ENCODE peak calls at places on chromosomes 3 and 15, in nine cellular contexts. Q is right lobe of liver; G is coronary artery; F is fibroblast of lung; A is mammary epithelial cell; T is GM23248; R is naive thymus-derived CD4-positive, alpha-beta T cell; C is breast epithelium; X is upper lobe of right lung. M is an unnamed sample.

GRCh38 chr15:42394131-42394530 is 34.8 kb downstream of the CAPN3 start:
- DNase-seq in Q (no peak), G (no peak), F (no peak), A (no peak), T (no peak), R (no peak), C (no peak), X (no peak), M (no peak)

GRCh38 chr3:79038636-79039035 is 729.2 kb downstream of the ROBO1 start:
- DNase-seq in Q (no peak), G (no peak), F (no peak), A (no peak), T (peak), R (no peak), C (no peak), X (no peak), M (no peak)

GRCh38 chr3:98532275-98532637 is 478 bp downstream of the GPR15 start:
- DNase-seq in Q (no peak), G (no peak), F (no peak), A (no peak), T (no peak), R (no peak), C (no peak), X (no peak), M (no peak)

GRCh38 chr3:172321035-172321434 is 127.2 kb downstream of the GHSR start:
- DNase-seq in Q (no peak), G (no peak), F (no peak), A (no peak), T (peak), R (no peak), C (no peak), X (no peak), M (no peak)

GRCh38 chr15:40445411-40446055 is 4.8 kb downstream of the BAHD1 start:
- DNase-seq in Q (no peak), G (no peak), F (peak), A (no peak), T (peak), R (no peak), C (peak), X (no peak), M (no peak)

GRCh38 chr15:59186501-59186900 is 20.1 kb upstream of the LDHAL6B start:
- DNase-seq in Q (no peak), G (no peak), F (peak), A (no peak), T (peak), R (no peak), C (no peak), X (no peak), M (peak)

GRCh38 chr3:20051123-20051806 is 11.0 kb downstream of the KAT2B start:
- DNase-seq in Q (no peak), G (no peak), F (no peak), A (no peak), T (no peak), R (no peak), C (no peak), X (no peak), M (no peak)

GRCh38 chr3:57952208-57952631 is 56.0 kb upstream of the FLNB start:
- DNase-seq in Q (no peak), G (no peak), F (peak), A (peak), T (peak), R (no peak), C (peak), X (peak), M (no peak)

GRCh38 chr3:151169700-151170224 is 33.3 kb downstream of the GPR171 start:
- DNase-seq in Q (no peak), G (no peak), F (peak), A (peak), T (peak), R (no peak), C (no peak), X (peak), M (no peak)

GRCh38 chr3:196793224-196793623 is 53.6 kb downstream of the PAK2 start:
- DNase-seq in Q (no peak), G (no peak), F (peak), A (peak), T (peak), R (no peak), C (no peak), X (no peak), M (peak)

GRCh38 chr15:72796515-72797337 is 13.2 kb upstream of the ADPGK start:
- DNase-seq in Q (peak), G (no peak), F (peak), A (no peak), T (peak), R (peak), C (no peak), X (peak), M (no peak)

GRCh38 chr3:52210550-52211046 is 12.6 kb downstream of the ALAS1 start:
- DNase-seq in Q (peak), G (no peak), F (no peak), A (no peak), T (peak), R (no peak), C (no peak), X (no peak), M (no peak)

GRCh38 chr3:185582871-185583270 is 3.2 kb upstream of the SENP2 start:
- DNase-seq in Q (no peak), G (no peak), F (no peak), A (no peak), T (no peak), R (no peak), C (no peak), X (no peak), M (no peak)

GRCh38 chr3:114528517-114528916 is 234.7 kb downstream of the TIGIT start:
- DNase-seq in Q (no peak), G (no peak), F (no peak), A (no peak), T (no peak), R (no peak), C (no peak), X (no peak), M (no peak)

GRCh38 chr3:157107037-157107436 is 52.9 kb downstream of the CCNL1 start:
- DNase-seq in Q (no peak), G (no peak), F (no peak), A (no peak), T (no peak), R (no peak), C (no peak), X (no peak), M (no peak)

GRCh38 chr3:117666827-117667226 is 957.2 kb downstream of the TUSC7 start:
- DNase-seq in Q (no peak), G (no peak), F (no peak), A (no peak), T (no peak), R (no peak), C (no peak), X (no peak), M (no peak)

GRCh38 chr3:69761896-69762789 is 22.9 kb downstream of the MITF start:
- DNase-seq in Q (no peak), G (no peak), F (peak), A (peak), T (peak), R (no peak), C (no peak), X (no peak), M (no peak)

GRCh38 chr3:36394176-36394575 is 13.9 kb downstream of the STAC start:
- DNase-seq in Q (no peak), G (no peak), F (peak), A (peak), T (peak), R (no peak), C (no peak), X (no peak), M (no peak)

GRCh38 chr3:27253831-27254230 is 115.4 kb downstream of the NEK10 start:
- DNase-seq in Q (peak), G (no peak), F (peak), A (peak), T (peak), R (no peak), C (peak), X (peak), M (no peak)

GRCh38 chr15:41992151-41992802 is 19.9 kb upstream of the EHD4 start:
- DNase-seq in Q (no peak), G (no peak), F (no peak), A (no peak), T (no peak), R (no peak), C (no peak), X (peak), M (peak)

GRCh38 chr3:69558912-69559311 is 173.0 kb upstream of the FRMD4B start:
- DNase-seq in Q (peak), G (no peak), F (no peak), A (peak), T (peak), R (no peak), C (peak), X (no peak), M (no peak)

GRCh38 chr3:108093021-108093420 is 2.2 kb upstream of the CD47 start:
- DNase-seq in Q (no peak), G (no peak), F (no peak), A (no peak), T (no peak), R (peak), C (no peak), X (no peak), M (no peak)

GRCh38 chr3:108090701-108091497 is at the start of gene CD47:
- DNase-seq in Q (peak), G (peak), F (peak), A (peak), T (peak), R (peak), C (peak), X (peak), M (peak)

GRCh38 chr3:108090066-108090700 is 648 bp downstream of the CD47 start:
- DNase-seq in Q (peak), G (peak), F (peak), A (peak), T (peak), R (peak), C (no peak), X (no peak), M (no peak)

GRCh38 chr3:108092556-108092955 is 1.7 kb upstream of the CD47 start:
- DNase-seq in Q (no peak), G (no peak), F (no peak), A (no peak), T (no peak), R (no peak), C (no peak), X (no peak), M (no peak)

DNA sequence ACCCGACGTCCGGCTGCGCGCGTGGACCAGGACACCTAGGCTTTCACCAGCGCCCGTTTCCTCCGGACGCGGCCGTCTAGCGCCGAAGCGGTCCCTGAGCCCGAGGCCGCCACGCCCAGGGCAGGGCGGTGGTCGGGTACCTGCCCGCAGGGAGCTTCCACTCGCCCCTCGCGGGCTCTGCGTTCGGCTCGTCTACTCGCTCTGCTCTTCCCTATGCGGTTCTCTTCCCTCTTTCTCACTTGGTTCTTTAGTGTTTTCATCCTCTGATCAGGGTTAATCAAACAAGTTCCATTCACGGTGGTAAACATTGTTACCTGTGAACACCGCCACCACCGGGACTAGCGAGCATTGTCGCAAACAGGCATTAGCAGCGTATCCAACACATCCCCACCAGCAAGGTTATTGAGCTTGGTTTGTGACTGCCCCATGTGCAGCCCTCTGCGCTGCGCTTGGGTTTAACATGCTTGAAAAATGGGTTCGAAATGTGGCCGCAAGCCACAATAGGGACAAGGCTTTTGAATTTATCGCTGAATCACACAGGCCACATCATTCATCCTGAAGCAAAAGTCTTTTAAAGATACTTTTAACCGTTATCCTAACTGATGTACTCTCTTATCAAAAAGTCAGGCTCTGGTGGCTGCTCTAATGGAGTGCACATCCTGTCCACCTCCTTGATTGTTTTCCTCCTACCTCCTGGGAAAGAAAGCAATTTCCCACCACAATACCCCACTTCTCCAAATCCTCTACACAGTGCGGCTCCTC is 848 bp upstream of the CD47 start:
- DNase-seq in Q (no peak), G (peak), F (peak), A (no peak), T (no peak), R (peak), C (no peak), X (no peak), M (no peak)
- H3K27ac ChIP-seq in Q (peak), G (peak), F (peak), A (peak), T (peak), R (peak), C (peak), X (peak), M (peak)

DNA sequence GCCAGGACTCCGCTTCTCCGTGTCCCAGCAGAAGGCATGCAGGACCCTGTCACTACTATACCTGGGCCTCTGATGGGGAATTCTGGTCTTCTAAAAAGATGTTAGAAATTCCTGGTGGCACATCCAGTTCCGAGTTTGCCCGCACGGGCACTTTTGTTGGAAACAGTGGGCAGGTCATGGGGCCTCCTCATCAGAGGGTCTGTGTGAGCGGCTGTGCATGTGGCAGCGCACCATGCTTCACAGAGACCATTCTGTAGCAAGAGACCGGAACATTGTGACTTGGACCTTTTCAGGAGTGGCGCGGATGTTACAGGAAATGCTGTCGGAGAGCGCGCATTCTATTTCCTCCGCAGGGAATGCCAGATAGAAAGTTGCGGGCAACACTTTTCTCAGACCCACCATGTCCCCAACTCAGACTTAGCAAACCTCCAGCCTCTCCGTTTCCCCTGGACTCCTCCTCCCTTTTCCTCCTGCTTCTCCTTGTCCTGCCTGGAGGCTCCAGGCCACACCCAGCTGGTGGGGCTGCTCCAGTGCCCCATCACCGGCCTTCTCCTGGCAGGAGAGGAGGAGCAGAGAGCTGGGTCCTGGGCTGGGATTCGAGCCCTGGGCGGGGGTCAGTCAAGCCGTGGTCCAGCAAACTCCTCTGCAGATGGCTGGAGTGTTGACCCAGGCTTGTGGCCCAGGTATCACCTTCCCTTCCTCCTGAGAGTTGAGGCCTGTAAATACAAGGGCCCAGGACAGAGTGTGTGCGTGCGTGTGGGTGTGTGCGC is 46.6 kb downstream of the KLF13 start:
- DNase-seq in Q (no peak), G (no peak), F (no peak), A (no peak), T (no peak), R (no peak), C (no peak), X (no peak), M (no peak)
- H3K4me3 ChIP-seq in Q (no peak), G (no peak), F (no peak), A (no peak), T (no peak), R (no peak), C (no peak), X (no peak), M (no peak)

DNA sequence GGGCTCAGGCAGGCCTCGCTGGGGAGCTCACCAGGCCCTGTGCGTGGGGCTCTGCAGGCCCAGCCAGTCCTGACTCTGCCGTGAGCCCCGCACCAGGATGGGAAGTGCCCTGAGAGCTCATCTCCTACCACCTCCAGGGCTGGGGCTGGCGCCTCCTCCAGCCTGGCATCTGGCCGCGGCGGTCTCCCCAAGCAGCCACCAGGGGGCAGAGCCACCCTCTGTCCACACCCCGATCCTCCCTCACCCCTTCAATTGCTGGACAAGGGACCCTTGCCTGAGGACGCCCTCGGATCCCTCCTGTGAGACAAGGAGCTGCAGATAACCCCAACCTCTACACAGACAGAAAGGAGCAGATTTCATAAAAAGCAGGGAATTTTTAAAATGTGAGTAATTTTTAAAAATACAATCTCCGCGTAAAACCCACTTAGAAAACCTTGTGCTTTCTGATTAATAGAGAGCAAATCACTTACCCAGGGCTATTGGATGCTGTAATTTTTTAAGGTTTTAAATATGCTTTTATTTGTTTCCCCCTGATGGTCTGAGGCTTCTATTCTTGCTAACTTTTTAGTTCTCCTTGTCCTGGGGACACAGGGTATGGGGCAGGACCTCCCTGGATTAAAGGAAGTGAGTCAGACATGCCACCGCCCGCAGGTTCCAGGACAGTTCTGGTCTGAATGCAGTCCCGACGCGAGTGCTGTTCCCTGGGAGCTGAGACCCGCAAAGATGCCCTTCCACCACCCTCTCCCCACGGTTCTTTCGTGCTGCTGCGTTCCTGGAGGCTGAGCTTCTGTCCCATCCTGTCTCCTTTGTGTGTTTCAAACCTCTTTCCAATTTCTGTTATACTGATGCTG is 52.3 kb upstream of the CHRNA7 start:
- DNase-seq in Q (no peak), G (no peak), F (peak), A (no peak), T (peak), R (peak), C (no peak), X (peak), M (no peak)
- H3K27ac ChIP-seq in Q (no peak), G (no peak), F (no peak), A (no peak), T (no peak), R (no peak), C (no peak), X (no peak), M (no peak)

DNA sequence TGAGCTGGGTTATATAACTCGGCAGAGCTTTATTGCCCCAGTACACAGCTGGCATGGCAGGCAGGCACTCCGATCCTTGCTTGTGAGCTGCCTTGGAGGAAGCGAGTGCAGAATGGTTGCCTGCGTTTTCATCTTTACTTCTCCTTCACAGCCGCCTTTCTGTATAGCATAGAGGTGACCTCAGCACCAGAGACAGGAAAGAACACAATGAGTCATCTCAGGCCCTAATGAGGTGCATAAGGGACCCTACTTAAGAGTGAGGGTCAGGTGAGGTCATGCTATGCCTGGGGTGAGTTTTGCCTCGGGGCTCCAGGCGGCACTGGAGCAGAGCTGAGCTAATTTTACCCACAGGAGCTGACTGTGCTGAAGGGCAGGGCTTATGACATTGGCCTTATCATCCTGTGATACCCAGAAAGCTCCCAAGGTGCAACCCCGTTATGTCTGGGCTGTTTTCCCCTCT is 43.5 kb downstream of the LPP start:
- DNase-seq in Q (no peak), G (no peak), F (peak), A (no peak), T (peak), R (no peak), C (no peak), X (no peak), M (no peak)
- H3K4me3 ChIP-seq in Q (no peak), G (no peak), F (no peak), A (no peak), T (no peak), R (no peak), C (no peak), X (no peak), M (no peak)

DNA sequence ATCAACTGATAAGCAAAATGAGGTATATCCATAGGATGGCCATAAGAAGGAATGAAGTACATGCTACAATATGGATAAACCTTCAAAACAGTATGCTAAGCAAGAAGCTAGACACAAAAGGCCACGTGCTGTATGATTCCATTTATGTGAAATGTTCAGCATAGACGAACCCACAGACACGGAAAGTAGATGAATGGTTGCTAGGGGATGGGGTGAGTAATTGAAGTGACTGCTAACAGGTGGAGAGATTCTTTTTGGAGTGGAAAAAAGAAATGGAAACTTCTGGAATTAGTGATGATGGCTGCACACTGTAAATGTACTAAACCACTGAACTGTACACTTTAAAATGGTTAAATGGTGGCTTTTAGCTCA is 630 bp upstream of the EFCAB12 start:
- DNase-seq in Q (no peak), G (no peak), F (peak), A (no peak), T (peak), R (no peak), C (no peak), X (no peak), M (no peak)
- H3K27ac ChIP-seq in Q (peak), G (peak), F (peak), A (peak), T (peak), R (peak), C (peak), X (peak), M (no peak)

GRCh38 chr15:31367730-31368344 is 41.2 kb downstream of the KLF13 start:
- DNase-seq in Q (no peak), G (no peak), F (no peak), A (no peak), T (no peak), R (no peak), C (no peak), X (no peak), M (no peak)
- H3K4me3 ChIP-seq in Q (no peak), G (peak), F (no peak), A (no peak), T (no peak), R (peak), C (no peak), X (no peak), M (no peak)

DNA sequence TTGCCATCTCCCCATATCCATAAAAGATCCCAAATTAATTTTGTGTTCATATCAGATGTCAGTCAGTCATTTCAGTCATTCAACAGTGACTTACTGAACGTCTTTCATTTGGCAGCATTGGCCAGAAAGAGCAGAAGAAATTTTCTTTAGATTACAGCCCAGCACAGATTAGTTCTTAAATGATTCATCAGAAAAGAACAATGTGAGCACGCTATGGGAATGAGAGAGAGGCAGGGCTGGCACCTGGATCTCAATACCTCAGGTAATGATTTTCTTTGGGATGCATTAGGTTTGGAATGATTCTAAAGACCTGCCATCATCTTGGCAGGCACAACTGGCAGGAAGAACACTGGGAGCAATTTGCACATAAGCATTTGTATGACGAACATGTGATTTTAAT is 41.6 kb downstream of the FBN1 start:
- DNase-seq in Q (no peak), G (no peak), F (peak), A (no peak), T (peak), R (no peak), C (no peak), X (no peak), M (no peak)
- H3K27ac ChIP-seq in Q (peak), G (peak), F (peak), A (no peak), T (peak), R (no peak), C (no peak), X (no peak), M (peak)

M was measured in RWPE2.